ENCODE peak calls at places on chromosome 9, in nine cellular contexts. D is SK-N-SH, I is GM12891, O is transverse colon, G is spleen, F is upper lobe of left lung, C is HCT116, S is stomach, W is sigmoid colon. K is an unnamed sample.

GRCh38 chr9:101458955-101459631 is 23.5 kb upstream of the ALDOB start:
- DNase-seq in D (peak), I (peak), O (no peak), G (no peak), F (no peak), C (peak), S (no peak), W (no peak), K (no peak)

GRCh38 chr9:115106001-115106400 is 12.0 kb downstream of the TNC start:
- DNase-seq in D (no peak), I (no peak), O (no peak), G (no peak), F (no peak), C (no peak), S (no peak), W (no peak), K (no peak)

GRCh38 chr9:87713278-87713989 is 12.5 kb upstream of the CTSL start:
- DNase-seq in D (no peak), I (no peak), O (peak), G (no peak), F (peak), C (peak), S (peak), W (peak), K (no peak)

GRCh38 chr9:73916016-73916673 is 581.0 kb upstream of the RORB start:
- DNase-seq in D (peak), I (no peak), O (no peak), G (no peak), F (no peak), C (no peak), S (no peak), W (no peak), K (no peak)

GRCh38 chr9:16180546-16180945 is 627.7 kb downstream of the CCDC171 start:
- DNase-seq in D (no peak), I (no peak), O (no peak), G (no peak), F (no peak), C (no peak), S (no peak), W (no peak), K (no peak)

GRCh38 chr9:130467371-130467770 is 22.6 kb downstream of the ASS1 start:
- DNase-seq in D (no peak), I (no peak), O (no peak), G (no peak), F (no peak), C (no peak), S (no peak), W (no peak), K (no peak)

GRCh38 chr9:81601639-81602623 is 87.4 kb downstream of the TLE1 start:
- DNase-seq in D (no peak), I (no peak), O (no peak), G (no peak), F (no peak), C (no peak), S (no peak), W (no peak), K (no peak)

GRCh38 chr9:38319496-38320173 is 72.9 kb upstream of the ALDH1B1 start:
- DNase-seq in D (no peak), I (no peak), O (no peak), G (no peak), F (no peak), C (no peak), S (no peak), W (no peak), K (no peak)

GRCh38 chr9:70802758-70803436 is 318.5 kb downstream of the TRPM3 start:
- DNase-seq in D (no peak), I (no peak), O (no peak), G (no peak), F (no peak), C (no peak), S (no peak), W (no peak), K (no peak)

GRCh38 chr9:18325337-18326011 is 148.5 kb upstream of the ADAMTSL1 start:
- DNase-seq in D (no peak), I (no peak), O (no peak), G (no peak), F (no peak), C (no peak), S (no peak), W (no peak), K (no peak)

GRCh38 chr9:75087279-75087823 is 604 bp downstream of the NMRK1 start:
- DNase-seq in D (no peak), I (no peak), O (peak), G (no peak), F (peak), C (no peak), S (peak), W (no peak), K (peak)

GRCh38 chr9:123990427-123990826 is 21.1 kb upstream of the LHX2 start:
- DNase-seq in D (no peak), I (no peak), O (no peak), G (no peak), F (no peak), C (no peak), S (no peak), W (no peak), K (no peak)

GRCh38 chr9:126738553-126738952 is 66.3 kb upstream of the ZBTB43 start:
- DNase-seq in D (no peak), I (no peak), O (no peak), G (no peak), F (no peak), C (no peak), S (no peak), W (no peak), K (no peak)

GRCh38 chr9:16417749-16418148 is 452.7 kb downstream of the BNC2 start:
- DNase-seq in D (no peak), I (no peak), O (no peak), G (no peak), F (no peak), C (no peak), S (no peak), W (no peak), K (no peak)

GRCh38 chr9:123997665-123998277 is 13.8 kb upstream of the LHX2 start:
- DNase-seq in D (no peak), I (no peak), O (peak), G (peak), F (peak), C (no peak), S (no peak), W (no peak), K (peak)

GRCh38 chr9:113544001-113544340 is 80.4 kb downstream of the RGS3 start:
- DNase-seq in D (no peak), I (no peak), O (no peak), G (no peak), F (no peak), C (no peak), S (no peak), W (no peak), K (no peak)

GRCh38 chr9:76572205-76572550 is 113.2 kb downstream of the GCNT1 start:
- DNase-seq in D (no peak), I (no peak), O (no peak), G (no peak), F (no peak), C (no peak), S (no peak), W (no peak), K (no peak)

GRCh38 chr9:81855538-81855937 is 72.7 kb upstream of the SPATA31D4 start:
- DNase-seq in D (no peak), I (no peak), O (no peak), G (no peak), F (no peak), C (no peak), S (no peak), W (no peak), K (no peak)

GRCh38 chr9:129557192-129558036 is 63.5 kb downstream of the C9orf50 start:
- DNase-seq in D (no peak), I (no peak), O (no peak), G (no peak), F (no peak), C (peak), S (peak), W (no peak), K (no peak)

GRCh38 chr9:110370316-110370715 is 32.7 kb upstream of the TXNDC8 start:
- DNase-seq in D (no peak), I (no peak), O (no peak), G (no peak), F (no peak), C (no peak), S (no peak), W (no peak), K (no peak)

GRCh38 chr9:133476531-133476930 is 2.4 kb downstream of the SLC2A6 start:
- DNase-seq in D (no peak), I (no peak), O (no peak), G (no peak), F (no peak), C (no peak), S (no peak), W (no peak), K (no peak)

GRCh38 chr9:109307380-109308240 is 13.2 kb downstream of the EPB41L4B start:
- DNase-seq in D (no peak), I (no peak), O (peak), G (no peak), F (no peak), C (no peak), S (peak), W (no peak), K (no peak)

GRCh38 chr9:16196206-16196605 is 643.4 kb downstream of the CCDC171 start:
- DNase-seq in D (no peak), I (no peak), O (no peak), G (no peak), F (no peak), C (no peak), S (no peak), W (no peak), K (no peak)

GRCh38 chr9:93087971-93088655 is 7.9 kb upstream of the CARD19 start:
- DNase-seq in D (peak), I (no peak), O (no peak), G (peak), F (no peak), C (no peak), S (no peak), W (peak), K (peak)

GRCh38 chr9:5509573-5509972 is 758 bp upstream of the PDCD1LG2 start:
- DNase-seq in D (no peak), I (no peak), O (no peak), G (no peak), F (no peak), C (peak), S (no peak), W (no peak), K (no peak)

GRCh38 chr9:2317591-2317990 is 302.4 kb downstream of the SMARCA2 start:
- DNase-seq in D (no peak), I (no peak), O (no peak), G (no peak), F (no peak), C (no peak), S (no peak), W (no peak), K (peak)

GRCh38 chr9:133768859-133769510 is 30.8 kb upstream of the SARDH start:
- DNase-seq in D (no peak), I (no peak), O (no peak), G (peak), F (no peak), C (no peak), S (peak), W (peak), K (peak)

GRCh38 chr9:35661756-35662350 is 3.1 kb downstream of the ARHGEF39 start:
- DNase-seq in D (no peak), I (no peak), O (no peak), G (no peak), F (no peak), C (no peak), S (no peak), W (no peak), K (no peak)
- TF ChIP-seq POLR2AphosphoS5 in D (no peak), I (no peak), O (no peak), G (no peak), F (no peak), C (no peak), S (no peak), W (no peak), K (no peak)

GRCh38 chr9:136673970-136674785 is 11.5 kb downstream of the EGFL7 start:
- DNase-seq in D (no peak), I (no peak), O (no peak), G (no peak), F (no peak), C (no peak), S (no peak), W (no peak), K (no peak)

GRCh38 chr9:136675477-136676296 is 11.6 kb downstream of the AGPAT2 start:
- DNase-seq in D (no peak), I (no peak), O (no peak), G (no peak), F (peak), C (no peak), S (no peak), W (no peak), K (no peak)

GRCh38 chr9:136676297-136676794 is 10.9 kb downstream of the AGPAT2 start:
- DNase-seq in D (no peak), I (no peak), O (no peak), G (no peak), F (no peak), C (no peak), S (no peak), W (no peak), K (no peak)

GRCh38 chr9:136673088-136673969 is 10.6 kb downstream of the EGFL7 start:
- DNase-seq in D (no peak), I (no peak), O (no peak), G (no peak), F (no peak), C (no peak), S (no peak), W (no peak), K (no peak)

GRCh38 chr9:136674786-136675349 is 12.2 kb downstream of the EGFL7 start:
- DNase-seq in D (no peak), I (no peak), O (peak), G (no peak), F (peak), C (no peak), S (peak), W (no peak), K (no peak)
- TF ChIP-seq POLR2AphosphoS5 in D (no peak), I (no peak), O (peak), G (peak), F (peak), C (no peak), S (no peak), W (no peak), K (no peak)

DNA sequence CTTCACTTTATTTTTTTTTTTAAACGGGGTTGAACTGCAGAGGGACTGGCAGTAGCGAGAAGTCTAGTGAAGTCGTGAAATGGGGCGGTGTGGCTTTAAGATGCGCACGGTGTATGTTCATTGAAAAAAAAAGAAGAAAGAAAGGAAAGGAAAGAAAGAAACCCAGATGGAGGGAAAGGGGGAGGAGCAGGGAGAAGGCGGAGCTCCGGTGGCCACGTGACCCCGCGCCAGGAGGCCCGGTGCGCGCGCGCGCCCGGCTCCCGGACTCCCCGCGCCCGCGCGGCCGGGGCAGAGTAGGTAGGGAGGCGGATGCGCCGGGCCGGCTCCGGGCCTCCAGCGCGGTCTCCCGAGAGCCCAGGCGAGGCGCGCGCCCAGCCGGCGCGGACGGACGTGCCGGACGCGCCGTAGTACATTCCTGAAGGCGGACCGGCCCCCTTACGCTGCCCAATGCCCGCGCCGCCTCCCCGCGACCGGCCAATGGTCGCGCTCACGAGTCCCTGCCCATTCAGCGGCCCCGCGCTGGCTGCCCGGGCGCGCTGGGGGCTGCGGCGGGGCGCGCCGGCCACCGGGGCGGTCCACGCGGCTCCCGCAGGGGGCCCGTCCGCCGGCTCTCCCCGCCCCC is 6.0 kb downstream of the PTCH1 start:
- DNase-seq in D (peak), I (peak), O (peak), G (peak), F (peak), C (peak), S (peak), W (peak), K (peak)
- TF ChIP-seq POLR2AphosphoS5 in D (peak), I (no peak), O (peak), G (peak), F (peak), C (peak), S (peak), W (peak), K (no peak)

GRCh38 chr9:86700601-86701000 is 246.7 kb downstream of the GAS1 start:
- DNase-seq in D (no peak), I (no peak), O (peak), G (no peak), F (no peak), C (no peak), S (peak), W (no peak), K (peak)
- TF ChIP-seq POLR2AphosphoS5 in D (no peak), I (no peak), O (peak), G (no peak), F (no peak), C (no peak), S (no peak), W (peak), K (no peak)

DNA sequence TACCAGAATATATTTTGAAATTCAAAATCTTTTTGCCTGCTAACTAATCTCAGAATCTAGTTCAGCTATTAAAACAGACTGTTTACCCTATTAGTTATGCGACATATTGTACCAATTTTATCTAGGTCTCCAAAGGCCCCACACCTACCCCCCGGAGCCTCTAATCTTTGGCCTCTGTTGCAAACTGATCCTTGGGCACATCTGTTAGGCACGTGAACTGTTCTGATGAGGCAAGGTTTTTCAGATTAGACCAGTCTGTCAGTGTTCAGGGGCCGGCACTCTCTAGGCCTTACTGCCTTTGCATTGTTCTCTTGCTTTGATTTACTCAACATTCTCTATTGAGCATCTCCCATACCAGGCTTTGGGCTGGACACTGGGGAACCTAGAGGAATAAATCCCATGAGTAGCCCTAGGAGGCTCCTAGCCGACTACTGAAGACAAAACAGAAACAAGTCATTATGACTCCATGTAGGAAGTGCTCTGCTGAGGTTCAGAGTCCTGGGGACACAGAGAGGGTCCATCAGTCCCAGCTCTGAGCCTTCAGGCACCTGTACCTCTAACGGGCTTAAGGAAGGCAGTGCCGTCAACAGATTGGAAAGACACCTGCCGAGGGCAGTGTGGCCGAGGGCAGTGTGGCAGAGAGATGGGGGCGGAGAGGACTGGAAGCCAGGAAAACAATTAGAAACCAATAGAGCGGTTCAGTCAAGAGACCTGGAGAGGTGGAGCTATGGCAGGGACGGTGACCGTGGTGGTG is 245.1 kb downstream of the AOPEP start:
- DNase-seq in D (peak), I (no peak), O (no peak), G (no peak), F (no peak), C (no peak), S (no peak), W (no peak), K (no peak)
- TF ChIP-seq POLR2AphosphoS5 in D (no peak), I (no peak), O (no peak), G (no peak), F (no peak), C (no peak), S (no peak), W (no peak), K (no peak)

DNA sequence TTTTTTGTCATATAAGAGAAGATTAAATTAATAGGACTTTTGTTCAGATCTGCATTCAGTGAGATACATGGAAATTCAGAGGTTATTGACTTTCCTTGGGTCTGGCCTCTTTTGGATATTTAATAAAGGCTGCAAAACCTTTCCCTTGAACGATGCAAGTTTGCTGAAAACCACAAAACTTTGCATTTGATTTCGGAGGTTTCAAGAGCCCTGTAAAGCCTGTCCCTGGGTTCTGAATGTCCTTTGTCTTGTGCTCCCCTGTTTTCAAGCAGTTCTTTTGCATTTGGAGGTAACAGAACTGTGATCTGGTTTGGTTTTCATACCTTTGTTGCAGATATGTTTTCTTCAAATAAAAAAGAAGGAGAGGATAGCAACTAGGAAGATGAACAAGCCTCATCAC is 188.1 kb upstream of the DMRT1 start:
- DNase-seq in D (no peak), I (no peak), O (no peak), G (no peak), F (no peak), C (no peak), S (no peak), W (no peak), K (no peak)
- TF ChIP-seq POLR2AphosphoS5 in D (no peak), I (no peak), O (no peak), G (no peak), F (no peak), C (no peak), S (no peak), W (no peak), K (no peak)

DNA sequence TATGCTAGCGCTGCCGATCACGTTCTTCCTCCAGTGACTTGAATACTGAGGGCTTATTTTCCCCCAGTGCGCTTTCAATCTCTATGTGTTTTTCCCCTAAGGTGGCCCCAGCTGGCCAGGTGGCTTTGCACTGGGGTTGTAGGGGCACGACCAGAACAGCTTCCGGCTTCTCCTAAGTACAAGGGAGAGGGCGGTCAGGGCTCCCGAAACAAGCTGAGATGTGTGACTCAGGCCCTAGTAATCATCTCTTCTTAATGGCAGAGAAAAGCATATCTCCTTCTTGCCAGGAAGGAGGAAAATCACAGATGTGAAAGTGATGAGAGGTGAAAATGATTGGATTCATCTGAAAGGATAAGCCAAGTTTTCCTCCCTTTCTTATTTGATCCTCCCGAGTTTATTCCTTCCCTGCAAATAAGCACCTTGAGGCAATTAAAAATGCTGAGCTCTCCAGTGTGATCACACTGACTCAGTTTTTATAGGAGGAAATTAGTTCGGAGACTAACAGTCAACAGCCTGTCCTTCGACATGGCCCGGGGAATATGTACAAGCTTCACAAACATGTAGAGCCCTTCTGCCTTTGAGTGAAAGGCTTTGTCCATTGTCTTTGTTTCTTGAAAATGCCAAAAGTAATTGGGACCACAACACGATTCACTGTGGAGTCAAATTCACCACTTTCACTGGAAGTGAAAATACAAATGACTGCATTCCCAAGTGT is 514.8 kb downstream of the PSAT1 start:
- DNase-seq in D (no peak), I (no peak), O (no peak), G (no peak), F (no peak), C (no peak), S (no peak), W (no peak), K (no peak)
- TF ChIP-seq POLR2AphosphoS5 in D (no peak), I (no peak), O (no peak), G (no peak), F (no peak), C (no peak), S (no peak), W (no peak), K (no peak)

K was measured in breast epithelium.